ENCODE peak calls at places on chromosomes 7 and 10, in nine cellular contexts. P is sigmoid colon; G is NCI-H1092; F is OCI-M1; S is activated CD4-positive, alpha-beta T cell treated with anti-CD3 and anti-CD28 coated beads, Interleukin-2, amount 50 U/mL, for 4 hours; E is Ammon's horn; J is iris pigment epithelial cell; M is LNCaP clone FGC; U is T1000. N is an unnamed sample.

GRCh38 chr10:74927701-74928100 is 101.3 kb downstream of the KAT6B start:
- DNase-seq in G (no peak), E (no peak), M (no peak), F (no peak), S (no peak), J (peak), P (no peak), U (no peak), N (no peak)

GRCh38 chr7:47473499-47474210 is 108.3 kb downstream of the TNS3 start:
- DNase-seq in S (no peak), U (no peak), E (no peak), J (no peak), G (no peak), M (no peak), F (no peak), P (no peak), N (no peak)

GRCh38 chr7:117854186-117854585 is 19.1 kb downstream of the CTTNBP2 start:
- DNase-seq in P (no peak), M (no peak), S (no peak), F (no peak), U (no peak), G (no peak), J (no peak), E (no peak), N (no peak)

GRCh38 chr7:22758576-22758975 is 31.6 kb downstream of the IL6 start:
- DNase-seq in U (no peak), P (no peak), M (no peak), J (no peak), S (no peak), E (no peak), G (no peak), F (peak), N (no peak)

GRCh38 chr10:96673318-96674099 is 46.8 kb downstream of the PIK3AP1 start:
- DNase-seq in S (no peak), E (peak), P (no peak), F (peak), G (no peak), M (no peak), U (no peak), J (peak), N (no peak)

GRCh38 chr10:118501637-118502440 is 93.6 kb downstream of the PRLHR start:
- DNase-seq in U (no peak), M (no peak), G (no peak), F (no peak), S (no peak), P (no peak), E (no peak), J (peak), N (no peak)

GRCh38 chr10:99730026-99730425 is 1.9 kb downstream of the COX15 start:
- DNase-seq in U (no peak), E (no peak), S (no peak), M (no peak), F (no peak), G (no peak), P (no peak), J (peak), N (no peak)

GRCh38 chr7:1027285-1028043 is 16.9 kb upstream of the GPR146 start:
- DNase-seq in S (no peak), P (no peak), F (no peak), J (peak), M (no peak), E (peak), G (no peak), U (no peak), N (peak)

GRCh38 chr7:80335473-80336232 is 176.2 kb downstream of the GNAT3 start:
- DNase-seq in P (no peak), F (peak), U (no peak), E (peak), J (peak), M (no peak), G (peak), S (no peak), N (no peak)